ENCODE peak calls at places on chromosomes 4 and X, in four cellular contexts. B is fibroblast of lung, Z is neural progenitor cell, Y is K562. L is an unnamed sample.

GRCh38 chrX:4322916-4323315 is 609.5 kb upstream of the PRKX start:
- DNase-seq in Z (no peak), B (no peak), Y (no peak), L (no peak)

GRCh38 chrX:17374619-17375360 is at the start of gene NHS:
- DNase-seq in Z (peak), Y (peak), B (peak), L (no peak)

GRCh38 chrX:38358274-38358673 is 5.9 kb downstream of the OTC start:
- DNase-seq in Z (no peak), B (no peak), Y (no peak), L (no peak)

GRCh38 chr4:8836664-8837171 is 34.9 kb downstream of the HMX1 start:
- DNase-seq in B (no peak), Z (no peak), Y (no peak), L (no peak)

GRCh38 chr4:187744911-187745310 is 250.7 kb upstream of the ZFP42 start:
- DNase-seq in B (no peak), Y (no peak), Z (no peak), L (no peak)

GRCh38 chrX:44428989-44429627 is 85.6 kb upstream of the EFHC2 start:
- DNase-seq in B (no peak), Y (no peak), Z (no peak), L (no peak)

GRCh38 chr4:37964734-37965457 is 4.7 kb downstream of the PTTG2 start:
- DNase-seq in Y (no peak), B (no peak), Z (no peak), L (no peak)

GRCh38 chr4:158802914-158803313 is 34.1 kb downstream of the FNIP2 start:
- DNase-seq in B (no peak), Z (no peak), Y (no peak), L (no peak)

GRCh38 chr4:183808102-183808466 is 97.0 kb upstream of the STOX2 start:
- DNase-seq in Z (no peak), Y (no peak), B (no peak), L (no peak)

GRCh38 chrX:50644496-50644895 is 169.5 kb downstream of the SHROOM4 start:
- DNase-seq in Z (no peak), B (no peak), Y (no peak), L (no peak)

GRCh38 chr4:33425916-33426315 is 2705.7 kb downstream of the PCDH7 start:
- DNase-seq in Y (no peak), B (no peak), Z (no peak), L (no peak)

GRCh38 chrX:11386001-11386523 is 92.8 kb downstream of the AMELX start:
- DNase-seq in Y (no peak), Z (no peak), B (peak), L (no peak)

GRCh38 chr4:844752-845232 is 18.9 kb upstream of the CPLX1 start:
- DNase-seq in Y (no peak), B (no peak), Z (no peak), L (no peak)

GRCh38 chrX:134669378-134670098 is 11.3 kb upstream of the PLAC1 start:
- DNase-seq in Y (no peak), B (peak), Z (no peak), L (no peak)

GRCh38 chr4:156672924-156673323 is 298.7 kb downstream of the PDGFC start:
- DNase-seq in Z (no peak), B (no peak), Y (no peak), L (no peak)

GRCh38 chr4:157290622-157291021 is 70.1 kb downstream of the GRIA2 start:
- DNase-seq in Y (no peak), B (no peak), Z (no peak), L (no peak)

GRCh38 chr4:41611881-41612871 is 74.2 kb downstream of the LIMCH1 start:
- DNase-seq in Y (no peak), Z (peak), B (peak), L (no peak)

GRCh38 chr4:40199999-40200880 is 3.4 kb downstream of the RHOH start:
- DNase-seq in B (no peak), Y (no peak), Z (no peak), L (peak)

GRCh38 chr4:91963489-91963888 is 340.3 kb upstream of the GRID2 start:
- DNase-seq in B (peak), Z (no peak), Y (no peak), L (no peak)

GRCh38 chr4:80266902-80267380 is 477 bp downstream of the FGF5 start:
- DNase-seq in Z (peak), B (peak), Y (peak), L (no peak)

GRCh38 chrX:48648299-48648698 is 35.3 kb upstream of the WAS start:
- DNase-seq in Z (peak), B (peak), Y (peak), L (peak)

GRCh38 chrX:40267334-40268118 is 169.8 kb upstream of the BCOR start:
- DNase-seq in Y (no peak), B (no peak), Z (no peak), L (no peak)

GRCh38 chr4:186831574-186831973 is 107.9 kb upstream of the FAT1 start:
- DNase-seq in Z (no peak), B (no peak), Y (no peak), L (no peak)

GRCh38 chr4:109411964-109412363 is 21.7 kb upstream of the SEC24B start:
- DNase-seq in B (no peak), Y (no peak), Z (no peak), L (no peak)

GRCh38 chr4:98642991-98643426 is 15.4 kb downstream of the TSPAN5 start:
- DNase-seq in B (peak), Z (no peak), Y (no peak), L (no peak)

GRCh38 chrX:38103857-38104812 is 97.8 kb downstream of the SYTL5 start:
- DNase-seq in Z (no peak), Y (no peak), B (no peak), L (peak)

GRCh38 chrX:106898462-106898861 is 4.7 kb downstream of the RIPPLY1 start:
- DNase-seq in B (peak), Y (peak), Z (peak), L (peak)

GRCh38 chrX:152601848-152602616 is 35.7 kb upstream of the GABRQ start:
- DNase-seq in Y (peak), B (no peak), Z (peak), L (no peak)

GRCh38 chrX:9501362-9501761 is 36.5 kb downstream of the TBL1X start:
- DNase-seq in Y (no peak), Z (peak), B (no peak), L (no peak)

GRCh38 chrX:46630141-46630540 is 56.6 kb downstream of the CHST7 start:
- DNase-seq in B (peak), Z (no peak), Y (no peak), L (no peak)

GRCh38 chrX:154603438-154604430 is 15.3 kb downstream of the CTAG1B start:
- DNase-seq in B (peak), Y (no peak), Z (no peak), L (no peak)

GRCh38 chrX:86946569-86946968 is 571.0 kb upstream of the KLHL4 start:
- DNase-seq in Y (peak), B (peak), Z (peak), L (peak)

GRCh38 chr4:81358173-81358572 is 113.5 kb downstream of the RASGEF1B start:
- DNase-seq in Y (no peak), B (no peak), Z (no peak), L (no peak)

GRCh38 chr4:56055027-56055976 is 106.6 kb downstream of the CEP135 start:
- DNase-seq in Y (no peak), Z (no peak), B (peak), L (no peak)

GRCh38 chr4:166957451-166957850 is 276.8 kb downstream of the SPOCK3 start:
- DNase-seq in Y (no peak), Z (no peak), B (no peak), L (no peak)

GRCh38 chrX:70096052-70096451 is 33.8 kb downstream of the OTUD6A start:
- DNase-seq in Y (peak), B (peak), Z (peak), L (no peak)

GRCh38 chr4:185307136-185307950 is 88.4 kb downstream of the LRP2BP start:
- DNase-seq in B (no peak), Z (peak), Y (no peak), L (peak)

GRCh38 chr4:103892616-103893015 is 172.8 kb upstream of the TACR3 start:
- DNase-seq in Z (no peak), B (no peak), Y (no peak), L (no peak)

DNA sequence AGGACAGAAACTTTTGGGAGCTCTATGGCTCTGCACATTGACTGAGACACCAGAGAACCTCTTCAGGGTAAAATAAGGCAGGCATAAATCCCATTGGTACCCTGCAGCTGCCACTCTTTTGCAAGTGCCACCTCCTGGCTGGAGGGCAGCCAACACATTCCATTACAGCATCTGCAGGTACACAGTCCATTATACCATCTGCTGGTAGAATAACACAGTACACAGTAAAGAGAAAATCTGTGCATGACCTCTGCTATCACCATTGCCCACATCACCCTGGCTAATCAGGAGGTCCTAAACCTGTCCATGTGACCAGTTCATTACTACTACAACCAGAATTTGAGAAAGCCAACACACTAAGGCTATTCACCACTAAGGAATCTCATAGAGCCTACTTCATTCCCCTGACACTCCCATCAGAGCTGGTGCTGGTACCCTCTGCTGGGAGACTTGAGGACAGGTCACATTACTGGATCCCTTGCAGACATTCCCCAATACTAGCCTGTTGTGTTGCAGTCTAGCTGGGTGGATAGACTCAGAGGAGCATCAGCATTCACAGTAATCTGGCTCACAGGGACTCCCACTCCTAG is 176.2 kb upstream of the TACR3 start:
- DNase-seq in B (no peak), Z (no peak), Y (no peak), L (no peak)
- TF ChIP-seq EZH2 in B (no peak), Z (no peak), Y (no peak), L (no peak)

DNA sequence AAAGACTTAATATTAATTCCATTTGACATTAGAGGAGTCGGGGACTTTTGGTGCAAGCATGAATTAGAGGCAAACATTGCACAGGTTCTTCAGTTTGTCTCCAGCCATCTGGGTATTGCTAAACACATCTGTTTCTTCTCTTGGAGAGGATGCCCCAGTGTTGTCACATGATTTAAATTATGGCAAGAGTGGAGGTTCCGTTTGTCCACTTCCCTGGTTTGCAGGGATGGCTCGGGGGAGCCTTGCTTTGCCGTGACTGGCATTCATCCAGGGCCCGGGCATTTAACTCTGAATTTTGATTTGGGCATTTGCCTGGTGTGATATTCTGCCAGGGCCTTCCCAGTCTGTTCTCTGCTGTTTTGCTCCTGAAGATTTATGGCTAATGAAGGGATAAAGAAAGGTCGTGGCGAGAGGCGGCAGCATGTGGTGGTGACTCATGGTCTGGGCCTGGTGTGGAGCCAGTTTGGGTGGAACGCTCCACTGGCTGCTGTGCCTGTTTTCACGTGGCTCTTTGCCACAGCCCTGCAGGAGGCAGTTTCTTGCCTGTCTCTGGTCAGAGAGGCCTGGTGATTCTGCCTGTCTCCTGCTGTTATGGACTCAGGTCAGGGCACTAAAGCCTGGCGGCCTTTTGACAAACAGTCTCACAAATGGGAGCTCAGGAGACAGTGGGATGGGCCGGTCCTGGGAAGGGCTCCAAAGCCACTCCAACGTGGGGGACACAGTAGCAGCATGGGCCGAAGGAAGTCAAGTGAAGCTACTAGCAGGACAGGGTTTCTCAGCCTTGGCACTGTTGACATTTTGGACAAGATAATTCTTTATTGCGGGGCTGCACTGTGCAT is 99.4 kb upstream of the PGRMC2 start:
- DNase-seq in Z (no peak), B (peak), Y (peak), L (no peak)
- TF ChIP-seq CTCF in Z (no peak), B (no peak), Y (no peak), L (no peak)

GRCh38 chr4:82559735-82560120 is 2.1 kb downstream of the TMEM150C start:
- DNase-seq in Y (no peak), B (no peak), Z (peak), L (no peak)

GRCh38 chr4:82562553-82562854 is 716 bp upstream of the TMEM150C start:
- DNase-seq in B (no peak), Z (no peak), Y (no peak), L (no peak)

GRCh38 chr4:82561745-82562552 is at the start of gene TMEM150C:
- DNase-seq in B (peak), Y (no peak), Z (peak), L (no peak)

GRCh38 chr4:82555279-82555678 is 6.5 kb downstream of the TMEM150C start:
- DNase-seq in Y (no peak), Z (peak), B (no peak), L (no peak)

GRCh38 chr4:82560853-82561744 is 689 bp downstream of the TMEM150C start:
- DNase-seq in Z (no peak), Y (no peak), B (no peak), L (no peak)
- TF ChIP-seq EZH2 in Z (peak), Y (no peak), B (peak), L (no peak)

GRCh38 chrX:147476008-147476407 is 435.7 kb upstream of the FMR1 start:
- DNase-seq in Z (peak), B (no peak), Y (no peak), L (peak)
- TF ChIP-seq CTCF in Z (peak), B (no peak), Y (no peak), L (peak)

DNA sequence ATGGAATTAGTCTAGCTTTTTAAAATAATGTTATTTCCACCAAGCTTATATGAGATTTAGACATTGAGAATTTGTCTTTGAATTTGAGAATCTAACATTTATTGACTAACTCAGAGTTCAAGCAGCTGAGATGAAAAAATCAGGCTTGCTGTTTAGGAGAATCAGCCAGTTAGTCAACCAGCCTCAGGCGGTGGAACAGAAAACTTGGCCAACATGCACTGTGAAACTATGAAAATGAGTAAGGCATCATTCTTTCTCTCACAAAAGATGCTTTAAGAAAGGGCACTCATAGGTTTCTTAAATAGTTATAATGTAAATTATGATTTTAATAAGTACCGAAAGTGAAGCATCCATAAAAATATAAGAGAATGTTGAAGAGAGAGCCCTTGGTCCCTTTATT is 84.2 kb downstream of the NFKB1 start:
- DNase-seq in Y (no peak), Z (no peak), B (no peak), L (no peak)
- TF ChIP-seq EZH2 in Y (no peak), Z (no peak), B (no peak), L (no peak)

GRCh38 chr4:100224701-100225100 is 34.4 kb upstream of the DDIT4L start:
- DNase-seq in Z (peak), Y (no peak), B (no peak), L (no peak)
- TF ChIP-seq CTCF in Z (no peak), Y (no peak), B (no peak), L (no peak)

GRCh38 chr4:76950052-76950845 is 697 bp downstream of the SEPTIN11 start:
- DNase-seq in Y (peak), Z (peak), B (peak), L (peak)

GRCh38 chr4:76947369-76947768 is 2.2 kb upstream of the SEPTIN11 start:
- DNase-seq in B (no peak), Z (no peak), Y (peak), L (no peak)

GRCh38 chr4:76949293-76950051 is at the start of gene SEPTIN11:
- DNase-seq in Z (peak), B (peak), Y (peak), L (peak)

GRCh38 chr4:76950846-76951321 is 1.3 kb downstream of the SEPTIN11 start:
- DNase-seq in Y (peak), B (peak), Z (peak), L (peak)

GRCh38 chr4:76948441-76949292 is 885 bp upstream of the SEPTIN11 start:
- DNase-seq in Y (peak), B (peak), Z (peak), L (no peak)
- TF ChIP-seq EZH2 in Y (no peak), B (no peak), Z (no peak), L (no peak)